ENCODE peak calls at places on chromosomes 6 and 20, in seven cellular contexts. L, C, H, U, D, K and A are unnamed samples.

GRCh38 chr6:132068766-132069165 is 117.6 kb upstream of the CCN2 start:
- DNase-seq in C (no peak), D (no peak), L (no peak), K (no peak), U (no peak), H (no peak), A (no peak)

GRCh38 chr20:44910690-44911262 is 916 bp downstream of the PABPC1L start:
- DNase-seq in L (peak; percentile 26), C (no peak), K (no peak), H (no peak), U (no peak), D (no peak), A (no peak)

GRCh38 chr6:87154641-87155271 is 609 bp upstream of the ZNF292 start:
- DNase-seq in U (no peak), C (peak; percentile 90), H (peak; percentile 86), D (no peak), K (no peak), L (peak; percentile 94), A (no peak)

GRCh38 chr6:81697564-81697963 is 54.9 kb downstream of the TENT5A start:
- DNase-seq in K (no peak), U (no peak), H (no peak), L (no peak), D (no peak), C (no peak), A (no peak)

GRCh38 chr6:32973934-32974333 is 5.5 kb downstream of the BRD2 start:
- DNase-seq in U (no peak), K (no peak), C (peak; percentile 37), D (no peak), H (peak; percentile 5), L (peak; percentile 61), A (no peak)

GRCh38 chr6:148892247-148892646 is 145.4 kb downstream of the UST start:
- DNase-seq in D (no peak), U (no peak), K (no peak), H (no peak), L (no peak), C (peak; percentile 29), A (no peak)

GRCh38 chr6:2086328-2087008 is 158.9 kb downstream of the GMDS start:
- DNase-seq in U (no peak), K (no peak), H (no peak), L (no peak), C (no peak), D (no peak), A (no peak)

GRCh38 chr20:57650266-57650665 is 30.0 kb upstream of the ZBP1 start:
- DNase-seq in U (no peak), K (no peak), H (no peak), L (no peak), D (peak; percentile 2), C (no peak), A (no peak)

GRCh38 chr6:137001287-137001976 is 43.3 kb downstream of the IL20RA start:
- DNase-seq in L (no peak), D (no peak), K (no peak), U (no peak), H (peak; percentile 46), C (no peak), A (no peak)

GRCh38 chr6:7467007-7467897 is 74.2 kb upstream of the DSP start:
- DNase-seq in H (no peak), K (no peak), C (no peak), U (peak; percentile 48), L (no peak), D (peak; percentile 16), A (no peak)

GRCh38 chr6:90386796-90387390 is 90.2 kb upstream of the BACH2 start:
- DNase-seq in C (no peak), D (peak; percentile 23), H (no peak), U (no peak), K (no peak), L (no peak), A (no peak)

GRCh38 chr6:3791526-3792212 is 40.2 kb upstream of the PXDC1 start:
- DNase-seq in H (no peak), C (no peak), L (no peak), K (no peak), U (no peak), D (no peak), A (no peak)

GRCh38 chr6:147530132-147531060 is 21.9 kb downstream of the SAMD5 start:
- DNase-seq in D (no peak), H (peak; percentile 38), L (peak; percentile 6), K (no peak), U (no peak), C (peak; percentile 80), A (no peak)

GRCh38 chr20:3973705-3974104 is 41.7 kb downstream of the RNF24 start:
- DNase-seq in K (no peak), D (no peak), U (no peak), C (no peak), L (no peak), H (no peak), A (no peak)

GRCh38 chr6:133542056-133542821 is 301.1 kb downstream of the EYA4 start:
- DNase-seq in D (no peak), U (no peak), H (no peak), K (no peak), L (no peak), C (no peak), A (no peak)

GRCh38 chr20:37500311-37500710 is 20.7 kb upstream of the NNAT start:
- DNase-seq in H (no peak), L (no peak), C (no peak), U (no peak), D (no peak), K (no peak), A (no peak)

GRCh38 chr20:63178889-63179751 is 36.8 kb downstream of the YTHDF1 start:
- DNase-seq in U (peak; percentile 39), H (peak; percentile 36), K (peak; percentile 53), L (peak; percentile 77), D (peak; percentile 20), C (no peak), A (no peak)

GRCh38 chr6:31717499-31718222 is 2.5 kb downstream of the LY6G6D start:
- DNase-seq in H (no peak), L (no peak), K (no peak), C (peak; percentile 50), U (no peak), D (no peak), A (no peak)

GRCh38 chr6:166774770-166775169 is 147.7 kb upstream of the RPS6KA2 start:
- DNase-seq in U (no peak), L (no peak), K (no peak), C (no peak), H (no peak), D (no peak), A (no peak)

GRCh38 chr6:14555804-14556203 is 438.2 kb downstream of the CD83 start:
- DNase-seq in C (no peak), K (no peak), U (no peak), H (no peak), L (no peak), D (no peak), A (no peak)